ENCODE peak calls at places on chromosomes 3 and 15, in six cellular contexts. S is neuronal stem cell, U is endodermal cell, I is HepG2, Q is GM12878, X is IMR-90. C is an unnamed sample.
A peak's percentile ranks its signal among the peaks of the same experiment; 100 is the strongest.

GRCh38 chr15:70643783-70644125 is 119.6 kb downstream of the UACA start:
- DNase-seq in S (no peak), U (no peak), I (peak; percentile 66), Q (no peak), X (no peak), C (no peak)

GRCh38 chr15:29131336-29132109 is 138.1 kb downstream of the NSMCE3 start:
- DNase-seq in S (no peak), U (no peak), I (no peak), Q (no peak), X (no peak), C (no peak)

GRCh38 chr15:92196342-92196741 is 197.3 kb upstream of the ST8SIA2 start:
- DNase-seq in S (no peak), U (no peak), I (no peak), Q (no peak), X (no peak), C (no peak)

GRCh38 chr15:69578792-69579587 is 126.4 kb downstream of the RPLP1 start:
- DNase-seq in S (no peak), U (no peak), I (no peak), Q (no peak), X (no peak), C (peak; percentile 21)

GRCh38 chr3:119145500-119146167 is at the start of gene TEX55:
- DNase-seq in S (no peak), U (peak; percentile 80), I (peak; percentile 30), Q (no peak), X (peak; percentile 61), C (peak; percentile 66)

GRCh38 chr15:58616171-58616570 is 133.3 kb downstream of the ADAM10 start:
- DNase-seq in S (no peak), U (no peak), I (no peak), Q (no peak), X (no peak), C (no peak)

GRCh38 chr3:11915621-11916417 is 69.1 kb upstream of the TAMM41 start:
- DNase-seq in S (no peak), U (peak; percentile 47), I (no peak), Q (no peak), X (no peak), C (no peak)

GRCh38 chr15:23075927-23076326 is 36.6 kb upstream of the TUBGCP5 start:
- DNase-seq in S (no peak), U (no peak), I (no peak), Q (no peak), X (no peak), C (no peak)

DNA sequence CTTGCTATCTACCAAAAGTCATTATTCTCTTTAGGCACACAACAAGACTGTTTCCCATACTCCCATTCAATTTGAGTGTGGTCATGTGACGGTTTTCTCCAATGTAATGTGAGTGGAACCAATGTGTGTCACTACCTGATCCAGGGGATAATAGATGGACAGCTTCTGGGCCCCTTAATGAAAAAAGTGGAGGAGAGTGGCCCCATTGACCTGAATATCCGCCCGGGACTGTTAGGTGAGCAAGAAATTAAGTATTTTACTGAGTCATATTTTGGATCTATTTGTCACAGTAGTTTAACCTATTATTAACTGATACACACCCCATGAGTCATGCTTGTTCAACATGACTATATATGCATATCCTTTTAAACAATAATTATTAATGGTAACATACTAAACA is 15.1 kb upstream of the ARID3B start:
- DNase-seq in S (no peak), U (no peak), I (no peak), Q (no peak), X (peak; percentile 90), C (peak; percentile 90)
- H3K4me3 ChIP-seq in S (no peak overlapping the region), U (no peak overlapping the region), I (no peak overlapping the region), Q (no peak overlapping the region), X (no peak overlapping the region), C (no peak overlapping the region)

GRCh38 chr15:90463381-90463780 is 66.3 kb upstream of the CRTC3 start:
- DNase-seq in S (no peak), U (no peak), I (no peak), Q (no peak), X (peak; percentile 76), C (peak; percentile 64)

GRCh38 chr15:90460142-90460824 is 69.4 kb upstream of the CRTC3 start:
- DNase-seq in S (no peak), U (no peak), I (peak; percentile 42), Q (no peak), X (no peak), C (no peak)

GRCh38 chr15:90469723-90470122 is 60.0 kb upstream of the CRTC3 start:
- DNase-seq in S (no peak), U (no peak), I (no peak), Q (no peak), X (no peak), C (no peak)

GRCh38 chr15:90465930-90466567 is 63.7 kb upstream of the CRTC3 start:
- DNase-seq in S (no peak), U (no peak), I (no peak), Q (no peak), X (peak; percentile 68), C (peak; percentile 43)

GRCh38 chr15:90465140-90465929 is 64.4 kb upstream of the CRTC3 start:
- DNase-seq in S (no peak), U (no peak), I (no peak), Q (no peak), X (peak; percentile 81), C (no peak)
- H3K9ac ChIP-seq in S (no peak overlapping the region), U (no peak overlapping the region), I (no peak overlapping the region), Q (no peak overlapping the region), X (no peak overlapping the region), C (no peak overlapping the region)

DNA sequence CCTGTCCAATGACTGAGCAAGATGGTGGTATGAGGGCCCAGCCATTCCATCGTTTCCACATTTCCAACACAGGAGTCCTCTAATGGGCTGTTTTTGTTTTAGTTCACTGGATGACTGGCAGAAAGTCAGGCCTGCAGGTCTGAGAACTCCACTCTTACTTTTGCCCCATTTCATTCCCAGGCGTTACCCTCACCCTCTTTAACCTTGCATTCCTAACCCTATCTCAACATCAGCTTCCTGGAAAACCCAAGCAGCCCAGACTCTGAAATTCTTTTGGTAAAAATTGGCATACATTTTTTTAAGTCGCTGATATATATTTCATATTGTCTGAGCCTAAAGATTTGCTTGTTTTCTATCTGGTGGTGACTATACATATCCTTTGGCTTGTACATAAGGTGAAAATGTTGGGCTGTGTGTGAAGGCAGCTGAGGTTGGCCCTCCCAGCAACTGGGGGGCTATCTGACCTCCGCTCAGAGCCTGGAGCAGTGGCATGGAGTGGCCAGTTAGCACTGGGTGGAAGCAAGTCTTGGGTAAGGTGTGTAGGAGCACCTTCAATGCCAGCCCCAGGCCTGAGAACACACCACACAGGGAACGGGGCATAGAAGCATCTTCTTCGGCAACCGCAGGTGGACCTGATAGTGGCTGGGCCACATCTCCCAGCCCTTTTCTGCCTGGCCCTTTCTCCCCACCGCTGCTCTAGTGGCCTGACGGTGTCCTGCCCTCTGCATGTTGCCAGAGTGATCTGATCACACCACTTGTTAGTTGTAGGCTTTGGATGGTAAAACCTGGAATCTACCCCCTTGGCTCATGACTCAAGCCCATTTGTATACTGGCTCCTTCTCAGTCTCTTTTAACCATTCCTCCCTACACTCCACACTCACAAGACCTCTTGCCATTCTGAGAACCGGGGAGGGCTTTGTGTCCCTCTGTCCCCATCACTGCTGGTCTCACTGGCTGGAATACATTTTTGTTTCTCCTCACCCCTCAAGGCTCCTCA is 50.0 kb downstream of the AMOTL2 start:
- DNase-seq in S (no peak), U (no peak), I (no peak), Q (no peak), X (no peak), C (no peak)
- H3K4me1 ChIP-seq in S (peaks cover 7% of the 10 kb centered on the region), U (peaks cover 17% of the 10 kb centered on the region), I (peaks cover 52% of the 10 kb centered on the region), Q (no peaks in the 10 kb centered on the region), X (peaks cover 32% of the 10 kb centered on the region), C (peaks cover 62% of the 10 kb centered on the region)

DNA sequence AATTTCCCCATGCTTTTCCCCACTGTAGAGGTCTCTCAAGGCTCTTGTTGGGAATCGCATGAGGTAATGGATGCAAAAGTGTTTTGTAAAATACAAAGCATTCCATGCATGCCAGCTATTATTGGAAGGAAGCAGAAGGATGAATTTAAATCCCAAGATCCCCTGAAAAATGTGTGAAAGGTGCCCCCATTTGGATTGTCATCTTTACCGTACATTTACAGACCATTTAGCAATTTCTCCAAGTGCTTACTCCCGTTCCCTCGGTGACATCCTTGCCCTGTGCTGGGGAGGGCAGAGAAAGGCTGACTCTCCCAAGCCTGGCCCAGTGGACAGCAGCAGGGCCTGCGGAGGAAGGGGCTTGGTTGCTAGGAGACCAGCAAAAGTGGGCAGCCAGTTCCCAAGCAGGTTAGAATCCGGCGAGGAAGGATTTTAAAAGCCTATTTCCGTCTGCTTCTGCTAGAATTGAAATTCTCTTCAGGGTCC is 31.1 kb upstream of the NEO1 start:
- DNase-seq in S (peak; percentile 65), U (peak; percentile 79), I (no peak), Q (no peak), X (no peak), C (no peak)
- H3K4me3 ChIP-seq in S (no peak overlapping the region), U (no peak overlapping the region), I (no peak overlapping the region), Q (no peak overlapping the region), X (no peak overlapping the region), C (no peak overlapping the region)

DNA sequence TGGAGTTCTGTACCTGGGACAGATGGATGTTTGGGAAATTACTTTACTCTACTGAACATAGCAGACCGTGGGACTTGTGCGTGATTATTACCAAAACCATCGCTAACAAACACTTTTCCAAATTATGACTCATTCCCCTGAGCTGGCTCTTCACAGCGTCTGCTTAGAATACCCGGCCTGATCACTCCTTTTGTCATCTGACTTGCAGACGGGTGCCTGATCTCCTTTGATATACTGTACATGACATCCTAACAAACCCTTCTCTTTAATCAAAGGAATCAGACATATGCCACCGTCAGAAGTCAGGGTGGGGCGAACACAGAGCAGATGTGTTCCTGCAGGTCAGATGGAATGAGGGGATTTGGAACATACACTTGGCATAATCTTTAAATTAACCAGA is 48.5 kb upstream of the SH3GL3 start:
- DNase-seq in S (no peak), U (no peak), I (no peak), Q (no peak), X (peak; percentile 26), C (peak; percentile 26)
- H3K9ac ChIP-seq in S (no peak overlapping the region), U (no peak overlapping the region), I (no peak overlapping the region), Q (no peak overlapping the region), X (no peak overlapping the region), C (no peak overlapping the region)

GRCh38 chr15:74548236-74548635 is 7.2 kb downstream of the ARID3B start:
- DNase-seq in S (no peak), U (peak; percentile 14), I (no peak), Q (no peak), X (no peak), C (no peak)
- H3K4me1 ChIP-seq in S (peaks cover 6% of the 10 kb centered on the region), U (peaks cover 5% of the 10 kb centered on the region), I (peaks cover 22% of the 10 kb centered on the region), Q (peaks cover 28% of the 10 kb centered on the region), X (peaks cover 4% of the 10 kb centered on the region), C (peaks cover 20% of the 10 kb centered on the region)

GRCh38 chr3:197368821-197369220 is 70.4 kb upstream of the DLG1 start:
- DNase-seq in S (no peak), U (peak; percentile 46), I (no peak), Q (no peak), X (no peak), C (no peak)

GRCh38 chr3:197366301-197367044 is 68.1 kb upstream of the DLG1 start:
- DNase-seq in S (no peak), U (no peak), I (no peak), Q (no peak), X (no peak), C (peak; percentile 64)

GRCh38 chr3:197365621-197366020 is 67.2 kb upstream of the DLG1 start:
- DNase-seq in S (no peak), U (no peak), I (no peak), Q (no peak), X (no peak), C (no peak)

GRCh38 chr3:197368330-197368729 is 69.9 kb upstream of the DLG1 start:
- DNase-seq in S (no peak), U (peak; percentile 73), I (no peak), Q (no peak), X (no peak), C (no peak)

GRCh38 chr3:197367081-197367780 is 68.8 kb upstream of the DLG1 start:
- DNase-seq in S (no peak), U (peak; percentile 77), I (peak; percentile 61), Q (no peak), X (peak; percentile 82), C (peak; percentile 92)
- H3K4me3 ChIP-seq in S (no peak overlapping the region), U (no peak overlapping the region), I (no peak overlapping the region), Q (no peak overlapping the region), X (no peak overlapping the region), C (no peak overlapping the region)

C was measured in mammary epithelial cell.